ENCODE peak calls at places on chromosomes 11 and 22, in six cellular contexts. O, M, L, T, G and N are unnamed samples.

GRCh38 chr11:131886201-131886600 is 515.8 kb downstream of the NTM start:
- DNase-seq in O (no peak), M (no peak), L (no peak), T (no peak), G (no peak), N (no peak)

GRCh38 chr11:69049490-69049867 is 747 bp downstream of the TPCN2 start:
- DNase-seq in O (no peak), M (no peak), L (no peak), T (no peak), G (no peak), N (no peak)

GRCh38 chr11:32722255-32722654 is 72.2 kb downstream of the CCDC73 start:
- DNase-seq in O (no peak), M (no peak), L (no peak), T (no peak), G (no peak), N (no peak)

GRCh38 chr11:38547464-38547863 is 1949.4 kb upstream of the RAG2 start:
- DNase-seq in O (no peak), M (no peak), L (no peak), T (no peak), G (no peak), N (no peak)

GRCh38 chr11:125425601-125426000 is 70.5 kb downstream of the FEZ1 start:
- DNase-seq in O (no peak), M (no peak), L (no peak), T (no peak), G (no peak), N (no peak)

GRCh38 chr11:72578541-72578940 is 95.7 kb downstream of the PDE2A start:
- DNase-seq in O (no peak), M (no peak), L (no peak), T (no peak), G (no peak), N (no peak)

GRCh38 chr22:24076091-24076867 is 65.2 kb downstream of the CABIN1 start:
- DNase-seq in O (no peak), M (no peak), L (no peak), T (no peak), G (no peak), N (no peak)

GRCh38 chr11:71309181-71309580 is 56.8 kb upstream of the SHANK2 start:
- DNase-seq in O (no peak), M (no peak), L (no peak), T (no peak), G (no peak), N (no peak)

GRCh38 chr11:64754919-64755662 is 4.7 kb downstream of the PYGM start:
- DNase-seq in O (no peak), M (no peak), L (no peak), T (no peak), G (no peak), N (no peak)

GRCh38 chr22:49372111-49372529 is 455.6 kb downstream of the BRD1 start:
- DNase-seq in O (no peak), M (no peak), L (no peak), T (no peak), G (no peak), N (no peak)

GRCh38 chr22:25645266-25645665 is 80.8 kb downstream of the GRK3 start:
- DNase-seq in O (no peak), M (no peak), L (no peak), T (no peak), G (no peak), N (no peak)

GRCh38 chr11:130798280-130798679 is 118.0 kb downstream of the SNX19 start:
- DNase-seq in O (no peak), M (no peak), L (no peak), T (no peak), G (no peak), N (no peak)

GRCh38 chr11:125724125-125724524 is 22.0 kb upstream of the PATE1 start:
- DNase-seq in O (no peak), M (peak), L (no peak), T (peak), G (no peak), N (no peak)

GRCh38 chr11:65574963-65575567 is 788 bp upstream of the EHBP1L1 start:
- DNase-seq in O (no peak), M (no peak), L (no peak), T (no peak), G (no peak), N (peak)

GRCh38 chr11:37574361-37574760 is 976.3 kb upstream of the RAG2 start:
- DNase-seq in O (no peak), M (no peak), L (no peak), T (no peak), G (no peak), N (no peak)

GRCh38 chr11:95692526-95693270 is 96.9 kb downstream of the FAM76B start:
- DNase-seq in O (no peak), M (no peak), L (no peak), T (no peak), G (no peak), N (no peak)

GRCh38 chr11:69257838-69258658 is 35.9 kb upstream of the MYEOV start:
- DNase-seq in O (no peak), M (no peak), L (no peak), T (no peak), G (no peak), N (no peak)

GRCh38 chr11:130163346-130164220 is 4.0 kb downstream of the ST14 start:
- DNase-seq in O (peak), M (no peak), L (no peak), T (peak), G (no peak), N (no peak)

GRCh38 chr22:49066619-49067018 is 761.1 kb downstream of the BRD1 start:
- DNase-seq in O (no peak), M (no peak), L (no peak), T (no peak), G (no peak), N (no peak)

GRCh38 chr22:20905415-20906386 is 11.5 kb upstream of the CRKL start:
- DNase-seq in O (no peak), M (no peak), L (no peak), T (no peak), G (no peak), N (no peak)

GRCh38 chr11:44750440-44751005 is 23.8 kb downstream of the TSPAN18 start:
- DNase-seq in O (no peak), M (no peak), L (no peak), T (no peak), G (no peak), N (no peak)

GRCh38 chr11:125201525-125202121 is 37.1 kb downstream of the PKNOX2 start:
- DNase-seq in O (no peak), M (no peak), L (no peak), T (no peak), G (no peak), N (peak)

GRCh38 chr11:64739871-64740270 is 4.1 kb downstream of the RASGRP2 start:
- DNase-seq in O (no peak), M (no peak), L (no peak), T (no peak), G (no peak), N (no peak)